ENCODE peak calls at places on chromosomes 7 and 10, in five cellular contexts. One of them, this sample, is unnamed.

GRCh38 chr10:118207470-118208007 is 134.6 kb downstream of the FAM204A start:
- DNase-seq in NB4: no peak
- DNase-seq in AG04450: no peak
- DNase-seq in lower lobe of right lung: no peak
- DNase-seq in thoracic aorta: no peak
- DNase-seq in this sample: no peak

GRCh38 chr10:30353851-30354250 is 4.8 kb upstream of the MTPAP start:
- DNase-seq in NB4: peak
- DNase-seq in AG04450: peak
- DNase-seq in lower lobe of right lung: no peak
- DNase-seq in thoracic aorta: no peak
- DNase-seq in this sample: no peak

GRCh38 chr7:37758467-37758866 is 74.9 kb downstream of the GPR141 start:
- DNase-seq in NB4: no peak
- DNase-seq in AG04450: no peak
- DNase-seq in lower lobe of right lung: no peak
- DNase-seq in thoracic aorta: no peak
- DNase-seq in this sample: no peak

GRCh38 chr7:101702362-101702850 is 73.3 kb upstream of the MYL10 start:
- DNase-seq in NB4: no peak
- DNase-seq in AG04450: no peak
- DNase-seq in lower lobe of right lung: no peak
- DNase-seq in thoracic aorta: no peak
- DNase-seq in this sample: no peak

GRCh38 chr7:48090095-48090805 is 1.2 kb downstream of the UPP1 start:
- DNase-seq in NB4: no peak
- DNase-seq in AG04450: no peak
- DNase-seq in lower lobe of right lung: peak
- DNase-seq in thoracic aorta: no peak
- DNase-seq in this sample: peak

GRCh38 chr10:22002531-22003110 is 909 bp downstream of the DNAJC1 start:
- DNase-seq in NB4: peak
- DNase-seq in AG04450: no peak
- DNase-seq in lower lobe of right lung: no peak
- DNase-seq in thoracic aorta: no peak
- DNase-seq in this sample: no peak

GRCh38 chr10:22367471-22367870 is 22.2 kb downstream of the SPAG6 start:
- DNase-seq in NB4: no peak
- DNase-seq in AG04450: no peak
- DNase-seq in lower lobe of right lung: no peak
- DNase-seq in thoracic aorta: no peak
- DNase-seq in this sample: no peak

GRCh38 chr7:157467496-157468212 is 130.8 kb downstream of the DNAJB6 start:
- DNase-seq in NB4: no peak
- DNase-seq in AG04450: no peak
- DNase-seq in lower lobe of right lung: no peak
- DNase-seq in thoracic aorta: no peak
- DNase-seq in this sample: peak

GRCh38 chr7:132084776-132085388 is 491.4 kb downstream of the PLXNA4 start:
- DNase-seq in NB4: peak
- DNase-seq in AG04450: no peak
- DNase-seq in lower lobe of right lung: no peak
- DNase-seq in thoracic aorta: no peak
- DNase-seq in this sample: no peak

GRCh38 chr7:34315032-34315431 is 343.0 kb upstream of the NPSR1 start:
- DNase-seq in NB4: no peak
- DNase-seq in AG04450: no peak
- DNase-seq in lower lobe of right lung: no peak
- DNase-seq in thoracic aorta: no peak
- DNase-seq in this sample: no peak

GRCh38 chr10:29253096-29254029 is 35.5 kb upstream of the LYZL1 start:
- DNase-seq in NB4: no peak
- DNase-seq in AG04450: no peak
- DNase-seq in lower lobe of right lung: no peak
- DNase-seq in thoracic aorta: no peak
- DNase-seq in this sample: no peak

GRCh38 chr10:50396491-50397311 is 145.4 kb upstream of the ASAH2 start:
- DNase-seq in NB4: no peak
- DNase-seq in AG04450: no peak
- DNase-seq in lower lobe of right lung: no peak
- DNase-seq in thoracic aorta: no peak
- DNase-seq in this sample: no peak

GRCh38 chr10:106387063-106387462 is 777.4 kb downstream of the SORCS1 start:
- DNase-seq in NB4: no peak
- DNase-seq in AG04450: no peak
- DNase-seq in lower lobe of right lung: no peak
- DNase-seq in thoracic aorta: no peak
- DNase-seq in this sample: no peak

GRCh38 chr10:76428541-76429330 is 997.3 kb downstream of the LRMDA start:
- DNase-seq in NB4: no peak
- DNase-seq in AG04450: peak
- DNase-seq in lower lobe of right lung: no peak
- DNase-seq in thoracic aorta: no peak
- DNase-seq in this sample: no peak

GRCh38 chr10:19200211-19200610 is 151.6 kb downstream of the MALRD1 start:
- DNase-seq in NB4: no peak
- DNase-seq in AG04450: no peak
- DNase-seq in lower lobe of right lung: no peak
- DNase-seq in thoracic aorta: no peak
- DNase-seq in this sample: no peak

GRCh38 chr10:29557665-29558064 is 77.1 kb downstream of the SVIL start:
- DNase-seq in NB4: no peak
- DNase-seq in AG04450: no peak
- DNase-seq in lower lobe of right lung: no peak
- DNase-seq in thoracic aorta: no peak
- DNase-seq in this sample: no peak

GRCh38 chr7:132560825-132561529 is 15.3 kb downstream of the PLXNA4 start:
- DNase-seq in NB4: no peak
- DNase-seq in AG04450: no peak
- DNase-seq in lower lobe of right lung: no peak
- DNase-seq in thoracic aorta: no peak
- DNase-seq in this sample: no peak

GRCh38 chr10:56633876-56634452 is 272.9 kb upstream of the ZWINT start:
- DNase-seq in NB4: no peak
- DNase-seq in AG04450: no peak
- DNase-seq in lower lobe of right lung: no peak
- DNase-seq in thoracic aorta: no peak
- DNase-seq in this sample: no peak

GRCh38 chr10:19702215-19702614 is 114.0 kb upstream of the PLXDC2 start:
- DNase-seq in NB4: no peak
- DNase-seq in AG04450: no peak
- DNase-seq in lower lobe of right lung: no peak
- DNase-seq in thoracic aorta: no peak
- DNase-seq in this sample: no peak

GRCh38 chr7:116628971-116629586 is 42.9 kb upstream of the MET start:
- DNase-seq in NB4: no peak
- DNase-seq in AG04450: no peak
- DNase-seq in lower lobe of right lung: no peak
- DNase-seq in thoracic aorta: peak
- DNase-seq in this sample: no peak

GRCh38 chr10:78794736-78795455 is 273.9 kb upstream of the ZMIZ1 start:
- DNase-seq in NB4: no peak
- DNase-seq in AG04450: no peak
- DNase-seq in lower lobe of right lung: no peak
- DNase-seq in thoracic aorta: no peak
- DNase-seq in this sample: no peak

GRCh38 chr7:33186187-33186586 is 56.8 kb downstream of the BBS9 start:
- DNase-seq in NB4: no peak
- DNase-seq in AG04450: no peak
- DNase-seq in lower lobe of right lung: no peak
- DNase-seq in thoracic aorta: no peak
- DNase-seq in this sample: no peak

GRCh38 chr7:93055543-93056107 is 62.2 kb downstream of the SAMD9 start:
- DNase-seq in NB4: peak
- DNase-seq in AG04450: no peak
- DNase-seq in lower lobe of right lung: no peak
- DNase-seq in thoracic aorta: no peak
- DNase-seq in this sample: no peak

GRCh38 chr10:60189861-60190475 is 199.7 kb downstream of the ANK3 start:
- DNase-seq in NB4: no peak
- DNase-seq in AG04450: no peak
- DNase-seq in lower lobe of right lung: no peak
- DNase-seq in thoracic aorta: no peak
- DNase-seq in this sample: no peak

GRCh38 chr10:120970595-120971529 is 119.7 kb downstream of the WDR11 start:
- DNase-seq in NB4: no peak
- DNase-seq in AG04450: no peak
- DNase-seq in lower lobe of right lung: no peak
- DNase-seq in thoracic aorta: no peak
- DNase-seq in this sample: no peak

GRCh38 chr7:157235357-157236018 is 96.8 kb downstream of the UBE3C start:
- DNase-seq in NB4: no peak
- DNase-seq in AG04450: no peak
- DNase-seq in lower lobe of right lung: no peak
- DNase-seq in thoracic aorta: no peak
- DNase-seq in this sample: no peak

GRCh38 chr7:70435634-70436033 is 696.3 kb upstream of the GALNT17 start:
- DNase-seq in NB4: peak
- DNase-seq in AG04450: no peak
- DNase-seq in lower lobe of right lung: no peak
- DNase-seq in thoracic aorta: no peak
- DNase-seq in this sample: no peak

GRCh38 chr7:143305423-143306070 is 10.4 kb upstream of the CLCN1 start:
- DNase-seq in NB4: peak
- DNase-seq in AG04450: no peak
- DNase-seq in lower lobe of right lung: peak
- DNase-seq in thoracic aorta: no peak
- DNase-seq in this sample: no peak

GRCh38 chr7:148521271-148521670 is 69.3 kb upstream of the C7orf33 start:
- DNase-seq in NB4: no peak
- DNase-seq in AG04450: no peak
- DNase-seq in lower lobe of right lung: no peak
- DNase-seq in thoracic aorta: no peak
- DNase-seq in this sample: no peak

GRCh38 chr10:11234857-11235640 is 217.4 kb downstream of the CELF2 start:
- DNase-seq in NB4: no peak
- DNase-seq in AG04450: no peak
- DNase-seq in lower lobe of right lung: no peak
- DNase-seq in thoracic aorta: no peak
- DNase-seq in this sample: no peak

DNA sequence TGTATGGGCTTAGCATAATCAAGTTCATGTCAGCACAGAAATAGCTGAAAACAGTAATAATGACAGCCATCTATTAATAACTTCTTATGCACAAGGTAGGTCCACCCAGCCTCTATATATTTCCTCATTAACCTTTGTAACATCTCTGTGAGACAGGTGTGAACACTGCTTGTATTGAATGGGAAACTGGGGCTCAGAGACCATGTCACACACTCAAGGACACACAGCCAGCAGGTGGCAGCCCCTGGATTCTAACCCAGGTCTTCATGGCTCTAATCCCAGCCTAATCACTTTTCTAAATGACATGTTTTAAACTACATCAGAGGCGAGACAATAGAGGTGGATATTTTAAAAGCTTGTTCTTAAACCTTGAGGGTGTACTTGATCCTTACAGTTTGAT is 591.4 kb downstream of the PARD3 start:
- DNase-seq in NB4: no peak
- DNase-seq in AG04450: no peak
- DNase-seq in lower lobe of right lung: no peak
- DNase-seq in thoracic aorta: no peak
- DNase-seq in this sample: no peak
- TF ChIP-seq CTCF in NB4: no peak
- TF ChIP-seq CTCF in AG04450: no peak
- TF ChIP-seq CTCF in lower lobe of right lung: no peak
- TF ChIP-seq CTCF in thoracic aorta: no peak
- TF ChIP-seq CTCF in this sample: no peak

GRCh38 chr10:103661198-103661950 is 167.9 kb downstream of the NEURL1 start:
- DNase-seq in NB4: peak
- DNase-seq in AG04450: peak
- DNase-seq in lower lobe of right lung: peak
- DNase-seq in thoracic aorta: peak
- DNase-seq in this sample: peak
- H3K4me3 ChIP-seq in NB4: no peak
- H3K4me3 ChIP-seq in AG04450: peak
- H3K4me3 ChIP-seq in lower lobe of right lung: peak
- H3K4me3 ChIP-seq in thoracic aorta: peak
- H3K4me3 ChIP-seq in this sample: peak

GRCh38 chr7:105760549-105761447 is 115.6 kb downstream of the ATXN7L1 start:
- DNase-seq in NB4: no peak
- DNase-seq in AG04450: no peak
- DNase-seq in lower lobe of right lung: no peak
- DNase-seq in thoracic aorta: no peak
- DNase-seq in this sample: no peak
- TF ChIP-seq CTCF in NB4: no peak
- TF ChIP-seq CTCF in AG04450: no peak
- TF ChIP-seq CTCF in lower lobe of right lung: no peak
- TF ChIP-seq CTCF in thoracic aorta: no peak
- TF ChIP-seq CTCF in this sample: no peak

GRCh38 chr10:62248465-62248864 is 20.2 kb downstream of the RTKN2 start:
- DNase-seq in NB4: peak
- DNase-seq in AG04450: no peak
- DNase-seq in lower lobe of right lung: no peak
- DNase-seq in thoracic aorta: no peak
- DNase-seq in this sample: no peak

GRCh38 chr10:62243647-62243997 is 25.0 kb downstream of the RTKN2 start:
- DNase-seq in NB4: no peak
- DNase-seq in AG04450: no peak
- DNase-seq in lower lobe of right lung: no peak
- DNase-seq in thoracic aorta: no peak
- DNase-seq in this sample: no peak

GRCh38 chr10:62249974-62250373 is 18.7 kb downstream of the RTKN2 start:
- DNase-seq in NB4: no peak
- DNase-seq in AG04450: no peak
- DNase-seq in lower lobe of right lung: no peak
- DNase-seq in thoracic aorta: no peak
- DNase-seq in this sample: no peak

GRCh38 chr10:62244088-62244487 is 24.6 kb downstream of the RTKN2 start:
- DNase-seq in NB4: peak
- DNase-seq in AG04450: no peak
- DNase-seq in lower lobe of right lung: no peak
- DNase-seq in thoracic aorta: no peak
- DNase-seq in this sample: no peak

DNA sequence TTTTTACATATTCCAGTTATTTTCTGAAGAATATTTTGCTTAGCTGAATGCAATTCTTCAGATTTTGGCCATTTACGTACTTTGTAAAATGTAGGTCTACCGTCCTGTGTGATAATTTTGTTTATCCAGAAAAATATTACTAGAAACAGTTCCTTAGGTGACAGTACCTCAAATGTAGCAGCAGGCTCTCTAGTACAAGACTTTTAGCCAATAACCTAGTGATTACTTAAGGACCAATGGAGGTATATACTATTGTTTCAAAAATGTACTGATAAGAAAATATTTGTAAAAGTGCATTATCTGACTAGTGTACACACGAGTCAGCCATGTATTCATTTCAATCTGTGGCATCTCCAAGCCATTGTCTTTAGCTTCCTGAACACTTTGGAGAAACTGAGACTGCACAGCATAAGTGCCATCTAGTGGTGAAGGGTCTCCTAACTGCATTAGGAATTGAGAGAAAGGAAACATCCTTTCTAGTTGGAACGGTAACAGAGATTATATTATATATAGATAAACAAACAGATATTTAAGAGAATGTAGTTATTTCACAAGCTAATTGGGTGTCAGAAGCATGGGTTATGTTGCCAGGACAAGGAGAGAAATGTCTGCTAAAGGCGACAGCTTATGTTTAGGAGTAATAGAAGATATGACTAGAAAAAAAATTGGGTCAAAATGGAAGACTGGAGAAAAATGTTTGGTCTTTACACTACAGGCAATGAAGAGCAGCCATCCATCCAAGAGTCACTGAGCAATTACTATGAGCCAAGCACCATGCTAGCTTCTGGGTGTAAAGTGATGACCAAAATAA is 23.7 kb downstream of the RTKN2 start:
- DNase-seq in NB4: peak
- DNase-seq in AG04450: no peak
- DNase-seq in lower lobe of right lung: no peak
- DNase-seq in thoracic aorta: no peak
- DNase-seq in this sample: no peak
- H3K4me3 ChIP-seq in NB4: no peak
- H3K4me3 ChIP-seq in AG04450: peak
- H3K4me3 ChIP-seq in lower lobe of right lung: no peak
- H3K4me3 ChIP-seq in thoracic aorta: no peak
- H3K4me3 ChIP-seq in this sample: no peak

This sample was measured in right atrium auricular region.